ENCODE peak calls at places on chromosomes 11 and 22, in ten cellular contexts. R is hypothalamus; D is midbrain; Y is neural progenitor cell; Z is epithelial cell of esophagus; Q is Right ventricle myocardium superior; M is stimulated activated CD4-positive, alpha-beta T cell treated with anti-CD3 and anti-CD28 coated beads, Interleukin-15, amount 100 ng/mL, for 1 hour; I is substantia nigra; J is adrenal gland; G is astrocyte of the cerebellum. F is an unnamed sample.

GRCh38 chr11:64078294-64078693 is 42.6 kb downstream of the FLRT1 start:
- DNase-seq in Z (no peak), I (no peak), M (no peak), G (no peak), R (no peak), Y (no peak), Q (no peak), D (no peak), J (no peak), F (no peak)

GRCh38 chr22:44455963-44456358 is 42.1 kb downstream of the RTL6 start:
- DNase-seq in M (no peak), J (no peak), D (no peak), Y (no peak), Z (no peak), Q (no peak), R (no peak), G (no peak), I (no peak), F (no peak)

GRCh38 chr11:124446926-124447325 is 1.4 kb upstream of the OR8B8 start:
- DNase-seq in G (no peak), I (no peak), Y (no peak), R (no peak), J (no peak), Z (peak; percentile 41), Q (no peak), D (no peak), M (no peak), F (no peak)

GRCh38 chr11:103714246-103714645 is 322.2 kb upstream of the DDI1 start:
- DNase-seq in I (no peak), Z (peak; percentile 3), Y (no peak), J (no peak), Q (no peak), M (no peak), G (no peak), R (no peak), D (no peak), F (no peak)

GRCh38 chr11:59614277-59615131 is 1.1 kb downstream of the OSBP start:
- DNase-seq in I (no peak), D (no peak), G (no peak), R (no peak), J (no peak), Q (no peak), Y (no peak), Z (no peak), M (no peak), F (no peak)

GRCh38 chr11:30741039-30741550 is 154.9 kb upstream of the MPPED2 start:
- DNase-seq in R (no peak), Z (peak; percentile 2), G (no peak), Q (no peak), J (no peak), M (no peak), I (no peak), Y (no peak), D (no peak), F (no peak)

GRCh38 chr11:100930185-100930778 is 199.3 kb downstream of the PGR start:
- DNase-seq in R (no peak), J (no peak), G (peak; percentile 76), Q (no peak), D (peak; percentile 62), Z (peak; percentile 70), Y (peak; percentile 73), M (no peak), I (no peak), F (peak; percentile 3)

GRCh38 chr11:67369801-67370284 is 3.6 kb downstream of the CLCF1 start:
- DNase-seq in D (no peak), R (no peak), M (no peak), Y (no peak), G (no peak), Q (no peak), Z (no peak), J (no peak), I (no peak), F (no peak)

GRCh38 chr11:87290304-87290922 is 252.7 kb downstream of the TMEM135 start:
- DNase-seq in D (peak; percentile 59), Z (peak; percentile 63), J (no peak), Y (peak; percentile 76), R (no peak), I (no peak), Q (no peak), M (no peak), G (peak; percentile 58), F (peak; percentile 44)

GRCh38 chr11:94732617-94733292 is 35.4 kb upstream of the AMOTL1 start:
- DNase-seq in Y (no peak), R (no peak), Q (peak; percentile 59), I (no peak), Z (peak; percentile 81), M (no peak), D (no peak), G (no peak), J (peak; percentile 50), F (no peak)

GRCh38 chr11:17894929-17895658 is 117.8 kb downstream of the SERGEF start:
- DNase-seq in G (no peak), I (no peak), J (no peak), Y (no peak), Z (no peak), D (peak; percentile 43), Q (peak; percentile 47), R (peak; percentile 26), M (no peak), F (no peak)

GRCh38 chr11:25910090-25910489 is 421.8 kb upstream of the ANO3 start:
- DNase-seq in Z (peak; percentile 78), I (no peak), G (no peak), Q (no peak), M (no peak), R (no peak), J (no peak), D (no peak), Y (no peak), F (no peak)

GRCh38 chr11:46475041-46475925 is 83.7 kb upstream of the CHRM4 start:
- DNase-seq in J (no peak), G (no peak), I (no peak), Y (no peak), M (no peak), Z (no peak), Q (no peak), R (no peak), D (no peak), F (no peak)

GRCh38 chr11:47908198-47908597 is 60.0 kb upstream of the NUP160 start:
- DNase-seq in I (no peak), Y (no peak), J (no peak), M (no peak), Q (no peak), G (no peak), Z (peak; percentile 32), R (no peak), D (no peak), F (no peak)

GRCh38 chr11:65892661-65893317 is 2.3 kb downstream of the CCDC85B start:
- DNase-seq in Q (no peak), Z (no peak), J (no peak), G (no peak), M (no peak), I (no peak), R (no peak), Y (no peak), D (no peak), F (no peak)

GRCh38 chr11:73396251-73396930 is 20.2 kb downstream of the RELT start:
- DNase-seq in M (no peak), Z (no peak), Y (no peak), D (no peak), Q (no peak), J (no peak), G (no peak), R (no peak), I (no peak), F (no peak)

GRCh38 chr11:124669193-124669592 is 4.3 kb downstream of the SIAE start:
- DNase-seq in G (peak; percentile 29), D (peak; percentile 31), Y (peak; percentile 57), M (no peak), I (no peak), J (peak; percentile 39), R (no peak), Q (no peak), Z (peak; percentile 61), F (peak; percentile 58)

GRCh38 chr22:42905217-42905616 is 48.1 kb upstream of the ARFGAP3 start:
- DNase-seq in Y (no peak), M (no peak), J (no peak), R (no peak), Q (peak; percentile 71), I (no peak), G (no peak), Z (no peak), D (no peak), F (no peak)

GRCh38 chr11:45343988-45344387 is 57.8 kb upstream of the SYT13 start:
- DNase-seq in J (no peak), Q (no peak), R (no peak), G (no peak), M (no peak), I (no peak), Y (no peak), D (no peak), Z (no peak), F (no peak)

GRCh38 chr11:35464308-35464707 is 45.0 kb upstream of the SLC1A2 start:
- DNase-seq in R (no peak), D (peak; percentile 27), I (no peak), Q (no peak), Y (peak; percentile 16), Z (peak; percentile 16), J (no peak), G (no peak), M (no peak), F (no peak)

GRCh38 chr11:34567733-34568132 is 53.2 kb upstream of the EHF start:
- DNase-seq in I (no peak), M (no peak), Q (no peak), Z (peak; percentile 32), G (no peak), Y (no peak), J (no peak), D (no peak), R (no peak), F (no peak)

GRCh38 chr22:44395116-44396005 is 82.6 kb upstream of the SHISAL1 start:
- DNase-seq in G (no peak), Q (peak; percentile 30), D (no peak), Z (no peak), R (no peak), Y (no peak), M (no peak), J (peak; percentile 1), I (no peak), F (no peak)

GRCh38 chr22:37742374-37743092 is 45.7 kb downstream of the TRIOBP start:
- DNase-seq in I (no peak), Z (peak; percentile 92), Y (no peak), J (peak; percentile 68), D (no peak), G (peak; percentile 86), Q (peak; percentile 53), M (no peak), R (no peak), F (no peak)

GRCh38 chr11:37409124-37409523 is 811.1 kb upstream of the RAG2 start:
- DNase-seq in Y (no peak), J (no peak), I (no peak), R (no peak), Z (peak; percentile 49), M (no peak), G (peak; percentile 44), D (no peak), Q (no peak), F (no peak)

GRCh38 chr11:125429174-125429707 is 66.8 kb downstream of the FEZ1 start:
- DNase-seq in Z (peak; percentile 75), G (peak; percentile 38), I (no peak), Q (peak; percentile 71), Y (peak; percentile 83), M (no peak), J (peak; percentile 31), D (peak; percentile 58), R (peak; percentile 18), F (peak; percentile 60)

GRCh38 chr11:64868904-64869570 is 9.4 kb downstream of the EHD1 start:
- DNase-seq in D (no peak), Q (no peak), Y (no peak), Z (peak; percentile 91), R (no peak), G (peak; percentile 70), J (no peak), M (no peak), I (no peak), F (no peak)